ENCODE peak calls at places on chromosomes 11 and 22, in four cellular contexts. S is hepatocyte; O is CD8-positive, alpha-beta memory T cell; D is right lobe of liver. C is an unnamed sample.

GRCh38 chr11:33185756-33186155 is 24.5 kb upstream of the CSTF3 start:
- DNase-seq in S (no peak), O (no peak), D (no peak), C (no peak)

GRCh38 chr11:47631473-47631872 is 10.9 kb downstream of the MTCH2 start:
- DNase-seq in S (no peak), O (no peak), D (no peak), C (no peak)

GRCh38 chr22:39612811-39613548 is 42.4 kb downstream of the CACNA1I start:
- DNase-seq in S (no peak), O (no peak), D (no peak), C (no peak)

GRCh38 chr11:125170406-125171031 is 6.0 kb downstream of the PKNOX2 start:
- DNase-seq in S (peak; percentile 55), O (no peak), D (no peak), C (peak; percentile 62)

GRCh38 chr22:38927033-38927789 is 30.2 kb upstream of the APOBEC3A start:
- DNase-seq in S (peak; percentile 85), O (no peak), D (peak; percentile 66), C (peak; percentile 93)

GRCh38 chr11:44912270-44912987 is 38.3 kb downstream of the TP53I11 start:
- DNase-seq in S (no peak), O (no peak), D (peak; percentile 80), C (peak; percentile 86)

GRCh38 chr22:19612866-19613572 is 88.8 kb upstream of the CLDN5 start:
- DNase-seq in S (no peak), O (no peak), D (no peak), C (no peak)

GRCh38 chr22:44516841-44517240 is 18.8 kb upstream of the RTL6 start:
- DNase-seq in S (no peak), O (no peak), D (no peak), C (no peak)

GRCh38 chr11:111355956-111356659 is 23.0 kb downstream of the POU2AF1 start:
- DNase-seq in S (no peak), O (no peak), D (no peak), C (no peak)

GRCh38 chr11:111378773-111379499 is at the start of gene POU2AF1:
- DNase-seq in S (no peak), O (peak; percentile 56), D (no peak), C (no peak)

GRCh38 chr22:45511847-45512261 is 9.2 kb downstream of the FBLN1 start:
- DNase-seq in S (peak; percentile 57), O (no peak), D (no peak), C (no peak)

GRCh38 chr11:12044799-12045198 is 36.4 kb upstream of the DKK3 start:
- DNase-seq in S (no peak), O (no peak), D (no peak), C (no peak)

GRCh38 chr11:16001899-16002426 is 354.4 kb downstream of the SOX6 start:
- DNase-seq in S (peak; percentile 67), O (no peak), D (no peak), C (no peak)

GRCh38 chr22:25475554-25476022 is 88.9 kb upstream of the GRK3 start:
- DNase-seq in S (peak; percentile 58), O (no peak), D (no peak), C (no peak)

GRCh38 chr11:30282289-30282631 is 40.6 kb upstream of the ARL14EP start:
- DNase-seq in S (no peak), O (peak; percentile 48), D (no peak), C (no peak)

GRCh38 chr11:120023120-120023519 is 114.8 kb downstream of the TRIM29 start:
- DNase-seq in S (no peak), O (no peak), D (no peak), C (peak; percentile 80)

GRCh38 chr11:6755303-6755952 is 16.3 kb downstream of the OR2AG2 start:
- DNase-seq in S (peak; percentile 67), O (peak; percentile 55), D (no peak), C (peak; percentile 78)

GRCh38 chr11:119497717-119498116 is 74.7 kb upstream of the THY1 start:
- DNase-seq in S (no peak), O (no peak), D (no peak), C (no peak)

GRCh38 chr22:43293661-43294392 is 49.3 kb downstream of the SCUBE1 start:
- DNase-seq in S (peak; percentile 93), O (no peak), D (no peak), C (no peak)

GRCh38 chr11:75509201-75509600 is 16.5 kb downstream of the GDPD5 start:
- DNase-seq in S (no peak), O (no peak), D (no peak), C (no peak)

GRCh38 chr11:105667441-105667840 is 57.6 kb downstream of the GRIA4 start:
- DNase-seq in S (no peak), O (no peak), D (no peak), C (no peak)

GRCh38 chr11:75719089-75719638 is 1.5 kb downstream of the MOGAT2 start:
- DNase-seq in S (peak; percentile 22), O (no peak), D (no peak), C (no peak)

GRCh38 chr22:23068096-23068831 is 2.1 kb upstream of the GNAZ start:
- DNase-seq in S (no peak), O (peak; percentile 43), D (peak; percentile 16), C (peak; percentile 42)

GRCh38 chr11:48141475-48142100 is 75.0 kb upstream of the OR4B1 start:
- DNase-seq in S (no peak), O (no peak), D (no peak), C (no peak)

GRCh38 chr11:59644528-59644927 is 24.3 kb downstream of the PATL1 start:
- DNase-seq in S (no peak), O (no peak), D (no peak), C (no peak)

GRCh38 chr22:41523464-41524221 is 20.6 kb downstream of the POLR3H start:
- DNase-seq in S (no peak), O (no peak), D (no peak), C (peak; percentile 71)

GRCh38 chr11:28463826-28464225 is 355.6 kb downstream of the METTL15 start:
- DNase-seq in S (no peak), O (no peak), D (no peak), C (no peak)

GRCh38 chr11:118900535-118901384 is 17.1 kb downstream of the CXCR5 start:
- DNase-seq in S (no peak), O (no peak), D (no peak), C (no peak)

GRCh38 chr11:41786087-41786486 is 326.6 kb upstream of the LRRC4C start:
- DNase-seq in S (no peak), O (no peak), D (no peak), C (no peak)

GRCh38 chr22:31954535-31955326 is 10.4 kb downstream of the YWHAH start:
- DNase-seq in S (no peak), O (no peak), D (no peak), C (no peak)

GRCh38 chr11:72736452-72737069 is 15.6 kb downstream of the ARAP1 start:
- DNase-seq in S (no peak), O (peak; percentile 88), D (peak; percentile 70), C (no peak)

GRCh38 chr11:30586251-30587144 is at the start of gene MPPED2:
- DNase-seq in S (peak; percentile 65), O (no peak), D (peak; percentile 62), C (peak; percentile 93)

GRCh38 chr11:39346043-39346442 is 2113.4 kb downstream of the LRRC4C start:
- DNase-seq in S (no peak), O (no peak), D (no peak), C (no peak)
- H3K27ac ChIP-seq in S (no peak overlapping the region), O (no peak overlapping the region), D (no peak overlapping the region), C (no peak overlapping the region)

DNA sequence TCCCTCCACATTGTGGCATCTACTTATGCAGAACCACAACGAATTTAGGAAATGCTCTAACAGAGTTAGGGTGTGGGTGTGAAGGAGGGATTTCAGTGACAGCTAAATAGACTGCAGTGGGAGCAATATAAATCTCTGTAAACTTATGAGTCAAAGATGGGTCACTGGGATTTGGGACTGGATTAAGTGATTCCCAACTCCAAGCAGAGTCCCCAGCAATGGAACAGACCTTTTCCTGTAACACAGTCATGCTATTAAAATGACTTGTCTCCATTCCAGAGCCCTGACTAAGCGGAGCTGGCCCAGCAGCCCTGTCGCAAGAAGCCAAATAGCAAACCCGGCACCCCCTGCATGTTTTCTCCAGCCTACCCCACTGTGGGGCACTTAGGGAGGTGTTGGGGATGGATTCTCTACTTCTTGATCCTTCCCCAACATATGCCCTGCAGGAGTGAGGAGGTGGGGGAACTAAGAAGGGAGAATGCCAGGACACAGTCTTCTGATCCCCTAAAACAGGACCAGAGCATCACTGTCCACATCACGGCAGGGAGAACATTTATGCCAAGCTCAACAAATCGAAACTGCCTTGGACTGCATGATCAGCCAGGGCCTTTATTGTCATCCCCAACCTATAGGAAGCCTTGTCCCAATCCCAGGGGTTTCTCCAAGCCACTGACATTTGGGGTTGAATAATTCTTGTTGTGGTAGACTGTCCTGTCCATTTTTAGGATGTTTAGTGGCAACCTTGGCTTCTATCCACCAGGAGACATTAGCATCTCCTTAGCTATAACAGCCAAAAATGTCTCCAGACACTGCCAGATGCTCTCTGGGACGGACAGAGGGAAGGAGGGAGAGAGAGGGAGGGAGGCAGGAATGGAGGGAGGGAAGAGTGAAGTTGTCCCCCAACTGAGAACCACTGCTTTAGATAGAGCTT is 36.9 kb downstream of the RPL27A start:
- DNase-seq in S (peak; percentile 70), O (no peak), D (no peak), C (no peak)
- H3K27ac ChIP-seq in S (peak overlapping the region; percentile 98), O (no peak overlapping the region), D (peak overlapping the region; percentile 81), C (peak overlapping the region; percentile 30)

GRCh38 chr11:117220999-117221774 is 10.7 kb downstream of the PCSK7 start:
- DNase-seq in S (no peak), O (no peak), D (no peak), C (no peak)

GRCh38 chr11:117221775-117222517 is 9.9 kb downstream of the PCSK7 start:
- DNase-seq in S (no peak), O (no peak), D (no peak), C (peak; percentile 46)

GRCh38 chr11:117219995-117220394 is 11.9 kb downstream of the PCSK7 start:
- DNase-seq in S (no peak), O (no peak), D (no peak), C (no peak)

GRCh38 chr11:117219455-117219854 is 12.4 kb downstream of the PCSK7 start:
- DNase-seq in S (no peak), O (no peak), D (no peak), C (no peak)

GRCh38 chr11:117220568-117220967 is 11.3 kb downstream of the PCSK7 start:
- DNase-seq in S (no peak), O (no peak), D (no peak), C (no peak)
- H3K27ac ChIP-seq in S (peak overlapping the region; percentile 51), O (no peak overlapping the region), D (peak overlapping the region; percentile 21), C (no peak overlapping the region)

GRCh38 chr11:102385053-102385976 is 38.3 kb downstream of the BIRC2 start:
- DNase-seq in S (no peak), O (no peak), D (no peak), C (no peak)
- H3K27ac ChIP-seq in S (peak overlapping the region; percentile 89), O (peak overlapping the region; percentile 29), D (peak overlapping the region; percentile 5), C (no peak overlapping the region)

GRCh38 chr11:2289350-2289749 is 12.4 kb downstream of the C11orf21 start:
- DNase-seq in S (no peak), O (no peak), D (no peak), C (peak; percentile 32)
- H3K27ac ChIP-seq in S (no peak overlapping the region), O (no peak overlapping the region), D (no peak overlapping the region), C (no peak overlapping the region)

C was measured in endodermal cell.